ENCODE peak calls at places on chromosomes 11 and 22, in nine cellular contexts. P is adipocyte; K is cardiac muscle cell; O is AG09319; Q is COLO829; M is Peyer's patch; B is posterior cingulate gyrus; C is cardiac fibroblast; T is stimulated activated CD8-positive, alpha-beta memory T cell treated with anti-CD3 and anti-CD28 coated beads, Interleukin-2, amount 100 ng/mL, for 48 hours. Z is an unnamed sample.

GRCh38 chr11:61543606-61544306 is 35.2 kb downstream of the LRRC10B start:
- DNase-seq in P (peak; percentile 28), K (peak; percentile 39), O (no peak), Q (no peak), M (no peak), B (no peak), C (peak; percentile 49), T (no peak), Z (no peak)

GRCh38 chr11:122721964-122722266 is 66.4 kb downstream of the UBASH3B start:
- DNase-seq in P (peak; percentile 76), K (peak; percentile 69), O (no peak), Q (no peak), M (no peak), B (no peak), C (peak; percentile 76), T (no peak), Z (no peak)

GRCh38 chr11:118923721-118924587 is 1.8 kb downstream of the BCL9L start:
- DNase-seq in P (peak; percentile 11), K (no peak), O (no peak), Q (no peak), M (peak; percentile 58), B (no peak), C (no peak), T (no peak), Z (no peak)

GRCh38 chr11:58927393-58928081 is 11.8 kb upstream of the GLYATL1 start:
- DNase-seq in P (peak; percentile 56), K (peak; percentile 43), O (no peak), Q (no peak), M (peak; percentile 53), B (peak; percentile 11), C (peak; percentile 26), T (no peak), Z (peak; percentile 13)

GRCh38 chr11:23897453-23898289 is 599.2 kb upstream of the LUZP2 start:
- DNase-seq in P (peak; percentile 88), K (peak; percentile 85), O (peak; percentile 10), Q (peak; percentile 3), M (no peak), B (no peak), C (peak; percentile 76), T (no peak), Z (no peak)

GRCh38 chr11:623999-624704 is 603 bp downstream of the CDHR5 start:
- DNase-seq in P (no peak), K (no peak), O (no peak), Q (no peak), M (peak; percentile 91), B (no peak), C (no peak), T (no peak), Z (no peak)

GRCh38 chr22:19448076-19448607 is 631 bp upstream of the C22orf39 start:
- DNase-seq in P (peak; percentile 79), K (peak; percentile 86), O (no peak), Q (peak; percentile 87), M (peak; percentile 77), B (no peak), C (peak; percentile 77), T (no peak), Z (peak; percentile 83)

GRCh38 chr11:47469411-47470179 is 20.7 kb upstream of the RAPSN start:
- DNase-seq in P (no peak), K (peak; percentile 63), O (no peak), Q (no peak), M (no peak), B (no peak), C (peak; percentile 53), T (no peak), Z (no peak)

GRCh38 chr11:79371152-79371551 is 69.7 kb downstream of the TENM4 start:
- DNase-seq in P (no peak), K (no peak), O (no peak), Q (no peak), M (no peak), B (no peak), C (no peak), T (no peak), Z (no peak)

GRCh38 chr22:45692549-45692948 is 20.9 kb downstream of the ATXN10 start:
- DNase-seq in P (peak; percentile 57), K (peak; percentile 57), O (no peak), Q (peak; percentile 58), M (no peak), B (no peak), C (peak; percentile 65), T (no peak), Z (no peak)

GRCh38 chr11:134116210-134116609 is 47.3 kb downstream of the JAM3 start:
- DNase-seq in P (no peak), K (no peak), O (no peak), Q (no peak), M (no peak), B (no peak), C (no peak), T (no peak), Z (no peak)

GRCh38 chr11:21396351-21397008 is 727.1 kb downstream of the NELL1 start:
- DNase-seq in P (no peak), K (no peak), O (no peak), Q (no peak), M (no peak), B (no peak), C (no peak), T (no peak), Z (no peak)

GRCh38 chr11:44964526-44965209 is 14.0 kb upstream of the TP53I11 start:
- DNase-seq in P (peak; percentile 10), K (no peak), O (no peak), Q (no peak), M (no peak), B (no peak), C (no peak), T (no peak), Z (no peak)

GRCh38 chr11:72735495-72736027 is 16.6 kb downstream of the ARAP1 start:
- DNase-seq in P (peak; percentile 69), K (peak; percentile 81), O (no peak), Q (no peak), M (no peak), B (no peak), C (peak; percentile 83), T (no peak), Z (peak; percentile 35)

GRCh38 chr22:45626198-45626651 is 45.4 kb upstream of the ATXN10 start:
- DNase-seq in P (no peak), K (no peak), O (no peak), Q (no peak), M (peak; percentile 81), B (no peak), C (no peak), T (no peak), Z (no peak)

GRCh38 chr22:43726296-43726695 is 85.8 kb downstream of the EFCAB6 start:
- DNase-seq in P (peak; percentile 79), K (peak; percentile 40), O (peak; percentile 66), Q (no peak), M (no peak), B (no peak), C (peak; percentile 73), T (no peak), Z (no peak)

GRCh38 chr11:64384981-64385952 is 26.3 kb downstream of the RPS6KA4 start:
- DNase-seq in P (no peak), K (no peak), O (no peak), Q (no peak), M (no peak), B (peak; percentile 78), C (no peak), T (no peak), Z (no peak)

GRCh38 chr22:24068717-24069116 is 57.6 kb downstream of the CABIN1 start:
- DNase-seq in P (no peak), K (no peak), O (no peak), Q (no peak), M (no peak), B (no peak), C (no peak), T (no peak), Z (no peak)

GRCh38 chr11:6681949-6682348 is 1.2 kb downstream of the MRPL17 start:
- DNase-seq in P (peak; percentile 35), K (peak; percentile 46), O (no peak), Q (no peak), M (no peak), B (no peak), C (peak; percentile 32), T (no peak), Z (no peak)

GRCh38 chr11:3796796-3797328 is 492 bp downstream of the NUP98 start:
- DNase-seq in P (peak; percentile 77), K (no peak), O (no peak), Q (no peak), M (no peak), B (no peak), C (no peak), T (no peak), Z (peak; percentile 54)

GRCh38 chr22:35634015-35634414 is 14.2 kb upstream of the APOL6 start:
- DNase-seq in P (no peak), K (no peak), O (no peak), Q (no peak), M (no peak), B (no peak), C (no peak), T (no peak), Z (no peak)

GRCh38 chr22:49295851-49296560 is 531.7 kb downstream of the BRD1 start:
- DNase-seq in P (no peak), K (no peak), O (no peak), Q (no peak), M (no peak), B (no peak), C (no peak), T (no peak), Z (no peak)

GRCh38 chr11:109197656-109198055 is 224.3 kb upstream of the C11orf87 start:
- DNase-seq in P (peak; percentile 12), K (peak; percentile 59), O (no peak), Q (no peak), M (no peak), B (no peak), C (peak; percentile 33), T (no peak), Z (no peak)

GRCh38 chr11:69484427-69485259 is 3.2 kb downstream of the LINC01488 start:
- DNase-seq in P (no peak), K (no peak), O (no peak), Q (no peak), M (no peak), B (peak; percentile 0), C (no peak), T (no peak), Z (no peak)

Z was measured in HEK293T.